ENCODE peak calls at places on chromosome 9, in five cellular contexts. U is HepG2, E is GM12878, A is K562, X is H1. L is an unnamed sample.

GRCh38 chr9:3830296-3830695 is 304.5 kb upstream of the RFX3 start:
- DNase-seq in U (no peak), E (no peak), A (no peak), X (no peak), L (no peak)

GRCh38 chr9:21549251-21549765 is 67.2 kb upstream of the IFNE start:
- DNase-seq in U (no peak), E (no peak), A (no peak), X (no peak), L (no peak)

GRCh38 chr9:26789959-26790358 is 102.6 kb downstream of the CAAP1 start:
- DNase-seq in U (no peak), E (no peak), A (no peak), X (no peak), L (no peak)

GRCh38 chr9:30773427-30773826 is 1611.0 kb upstream of the ACO1 start:
- DNase-seq in U (no peak), E (no peak), A (no peak), X (no peak), L (no peak)

GRCh38 chr9:749712-750111 is 91.8 kb upstream of the DMRT1 start:
- DNase-seq in U (no peak), E (no peak), A (no peak), X (no peak), L (no peak)

GRCh38 chr9:137316012-137316981 is 14.2 kb upstream of the NRARP start:
- DNase-seq in U (no peak), E (no peak), A (peak; percentile 95), X (peak; percentile 79), L (no peak)

GRCh38 chr9:36559036-36559695 is 13.5 kb upstream of the MELK start:
- DNase-seq in U (no peak), E (no peak), A (no peak), X (no peak), L (no peak)

GRCh38 chr9:33263131-33263935 is 1.2 kb downstream of the BAG1 start:
- DNase-seq in U (peak; percentile 18), E (no peak), A (no peak), X (no peak), L (no peak)

GRCh38 chr9:76893395-76893932 is 12.4 kb downstream of the PRUNE2 start:
- DNase-seq in U (no peak), E (no peak), A (no peak), X (no peak), L (no peak)

GRCh38 chr9:69325409-69326212 is 596 bp downstream of the ENTREP1 start:
- DNase-seq in U (no peak), E (no peak), A (no peak), X (peak; percentile 71), L (no peak)

GRCh38 chr9:95381243-95381642 is 63.7 kb upstream of the FANCC start:
- DNase-seq in U (no peak), E (peak; percentile 11), A (no peak), X (peak; percentile 22), L (no peak)

GRCh38 chr9:36905101-36906066 is 128.7 kb downstream of the PAX5 start:
- DNase-seq in U (peak; percentile 12), E (no peak), A (no peak), X (no peak), L (no peak)

GRCh38 chr9:91116226-91116625 is 245.5 kb downstream of the AUH start:
- DNase-seq in U (no peak), E (no peak), A (no peak), X (no peak), L (no peak)

GRCh38 chr9:18237776-18238175 is 236.2 kb upstream of the ADAMTSL1 start:
- DNase-seq in U (no peak), E (no peak), A (no peak), X (no peak), L (no peak)

GRCh38 chr9:21833090-21833801 is 30.8 kb downstream of the MTAP start:
- DNase-seq in U (no peak), E (peak; percentile 61), A (no peak), X (no peak), L (no peak)

GRCh38 chr9:72592501-72593403 is 71.3 kb downstream of the TMC1 start:
- DNase-seq in U (peak; percentile 30), E (peak; percentile 23), A (peak; percentile 54), X (peak; percentile 46), L (no peak)

GRCh38 chr9:82532504-82532903 is 530.4 kb downstream of the RASEF start:
- DNase-seq in U (peak; percentile 13), E (no peak), A (no peak), X (no peak), L (no peak)

GRCh38 chr9:128393171-128393761 is 22.1 kb downstream of the URM1 start:
- DNase-seq in U (no peak), E (no peak), A (no peak), X (peak; percentile 79), L (no peak)

GRCh38 chr9:34382879-34383278 is 6.2 kb upstream of the MYORG start:
- DNase-seq in U (no peak), E (no peak), A (no peak), X (peak; percentile 4), L (no peak)

GRCh38 chr9:34383904-34384303 is 7.2 kb upstream of the MYORG start:
- DNase-seq in U (no peak), E (no peak), A (no peak), X (no peak), L (no peak)

GRCh38 chr9:34385561-34386230 is 9.0 kb upstream of the MYORG start:
- DNase-seq in U (no peak), E (no peak), A (no peak), X (no peak), L (no peak)

GRCh38 chr9:34386656-34387055 is 10.0 kb upstream of the MYORG start:
- DNase-seq in U (no peak), E (no peak), A (no peak), X (no peak), L (no peak)

GRCh38 chr9:34384368-34385165 is 7.9 kb upstream of the MYORG start:
- DNase-seq in U (peak; percentile 22), E (no peak), A (no peak), X (no peak), L (no peak)
- TF ChIP-seq YY1 in U (no peak), E (no peak), A (no peak), X (no peak), L (no peak)

DNA sequence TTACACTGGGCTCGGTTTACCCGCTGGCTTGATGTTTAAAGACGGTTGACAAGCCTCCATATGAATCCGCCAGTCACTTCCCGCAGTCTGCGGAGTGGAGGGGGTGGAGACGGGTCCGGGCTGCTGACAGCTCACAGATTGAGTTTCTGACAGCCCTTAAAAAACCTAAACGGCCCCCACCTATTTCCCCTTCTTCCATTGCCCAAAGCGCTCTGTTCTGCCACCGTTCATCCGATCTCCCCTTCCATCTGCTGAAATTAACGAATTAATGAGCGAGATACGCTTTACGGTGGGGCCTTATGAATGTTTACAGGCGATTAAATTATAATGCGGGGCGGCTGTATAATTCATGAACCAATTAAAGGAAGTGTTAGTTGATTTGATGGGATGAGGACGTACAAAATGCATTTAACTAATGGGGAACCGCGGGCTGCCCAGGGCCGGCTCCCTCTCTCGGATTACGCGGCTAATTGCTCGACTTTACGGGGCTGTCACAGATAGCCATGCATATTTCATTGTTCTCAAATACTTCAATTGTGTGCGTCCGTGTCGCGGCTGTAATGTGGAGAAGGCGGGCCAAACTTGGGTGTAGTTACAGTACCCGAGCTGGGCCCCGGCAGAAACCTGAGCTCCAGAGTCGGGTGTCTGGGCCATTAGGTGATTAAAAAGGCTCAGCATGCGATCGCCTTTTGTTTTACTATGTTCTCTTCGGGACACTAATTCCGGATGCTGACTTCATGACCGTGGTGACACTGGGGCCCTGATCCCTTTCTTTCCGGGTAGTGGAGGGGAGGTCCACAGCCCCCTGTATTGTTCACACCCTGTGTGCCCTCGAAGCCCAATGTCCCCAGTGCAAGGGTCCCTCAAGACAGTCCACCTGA is 74.9 kb downstream of the GTF3C4 start:
- DNase-seq in U (no peak), E (no peak), A (no peak), X (no peak), L (no peak)
- TF ChIP-seq EZH2 in U (no peak), E (no peak), A (no peak), X (peak; percentile 42), L (no peak)

GRCh38 chr9:130042406-130042930 is 521 bp downstream of the FNBP1 start:
- DNase-seq in U (no peak), E (no peak), A (peak; percentile 48), X (peak; percentile 72), L (no peak)
- TF ChIP-seq SP1 in U (no peak), E (no peak), A (no peak), X (no peak), L (no peak)

GRCh38 chr9:93642961-93643360 is 66.6 kb downstream of the PHF2 start:
- DNase-seq in U (no peak), E (no peak), A (no peak), X (no peak), L (no peak)
- TF ChIP-seq YY1 in U (no peak), E (no peak), A (no peak), X (no peak), L (no peak)